ENCODE peak calls at places on chromosomes 11 and 22, in eight cellular contexts. Z, C, U, S, P, G, D and B are unnamed samples.

GRCh38 chr22:47618180-47618579 is 855.7 kb downstream of the TBC1D22A start:
- DNase-seq in Z (no peak), C (no peak), U (no peak), S (no peak), P (peak), G (no peak), D (no peak), B (no peak)

GRCh38 chr11:78574386-78575381 is at the start of gene NARS2:
- DNase-seq in Z (peak), C (peak), U (peak), S (peak), P (peak), G (peak), D (peak), B (peak)

GRCh38 chr11:107961480-107961879 is 33.2 kb downstream of the RAB39A start:
- DNase-seq in Z (no peak), C (no peak), U (no peak), S (no peak), P (no peak), G (no peak), D (no peak), B (no peak)

GRCh38 chr22:17633217-17633997 is 4.9 kb upstream of the ATP6V1E1 start:
- DNase-seq in Z (no peak), C (no peak), U (no peak), S (peak), P (peak), G (peak), D (no peak), B (peak)

GRCh38 chr11:32289701-32290100 is 145.6 kb downstream of the WT1 start:
- DNase-seq in Z (no peak), C (no peak), U (no peak), S (no peak), P (no peak), G (no peak), D (no peak), B (no peak)

GRCh38 chr11:47001666-47002285 is 65.2 kb downstream of the CSTPP1 start:
- DNase-seq in Z (no peak), C (no peak), U (no peak), S (no peak), P (no peak), G (no peak), D (no peak), B (peak)

GRCh38 chr11:108863528-108863927 is 198.7 kb downstream of the DDX10 start:
- DNase-seq in Z (no peak), C (no peak), U (no peak), S (no peak), P (no peak), G (no peak), D (no peak), B (no peak)

GRCh38 chr11:102121329-102121728 is 11.1 kb downstream of the YAP1 start:
- DNase-seq in Z (no peak), C (no peak), U (no peak), S (no peak), P (no peak), G (no peak), D (no peak), B (no peak)

GRCh38 chr11:126265801-126266200 is 2.9 kb downstream of the SRPRA start:
- DNase-seq in Z (no peak), C (no peak), U (no peak), S (no peak), P (no peak), G (no peak), D (no peak), B (no peak)